ENCODE peak calls at places on chromosomes 3 and 15, in four cellular contexts. One of them, this sample, is unnamed.

GRCh38 chr3:151307131-151307530 is 9.5 kb downstream of the GPR87 start:
- DNase-seq in A549: no peak
- DNase-seq in IMR-90: no peak
- DNase-seq in HepG2: no peak
- DNase-seq in this sample: no peak

GRCh38 chr3:152835311-152836102 is 576 bp downstream of the P2RY1 start:
- DNase-seq in A549: peak
- DNase-seq in IMR-90: peak
- DNase-seq in HepG2: no peak
- DNase-seq in this sample: peak

GRCh38 chr3:165463546-165463945 is 267.4 kb upstream of the SLITRK3 start:
- DNase-seq in A549: no peak
- DNase-seq in IMR-90: peak
- DNase-seq in HepG2: no peak
- DNase-seq in this sample: no peak

GRCh38 chr3:31029756-31030155 is 135.3 kb upstream of the GADL1 start:
- DNase-seq in A549: no peak
- DNase-seq in IMR-90: no peak
- DNase-seq in HepG2: no peak
- DNase-seq in this sample: no peak

GRCh38 chr3:62100233-62100989 is 272.9 kb downstream of the FEZF2 start:
- DNase-seq in A549: no peak
- DNase-seq in IMR-90: no peak
- DNase-seq in HepG2: no peak
- DNase-seq in this sample: no peak

GRCh38 chr15:81893182-81893833 is 152.5 kb downstream of the MEX3B start:
- DNase-seq in A549: no peak
- DNase-seq in IMR-90: no peak
- DNase-seq in HepG2: no peak
- DNase-seq in this sample: no peak

GRCh38 chr15:91049378-91050127 is 27.2 kb upstream of the VPS33B start:
- DNase-seq in A549: peak
- DNase-seq in IMR-90: peak
- DNase-seq in HepG2: peak
- DNase-seq in this sample: peak

GRCh38 chr15:29131336-29132109 is 138.1 kb downstream of the NSMCE3 start:
- DNase-seq in A549: no peak
- DNase-seq in IMR-90: no peak
- DNase-seq in HepG2: no peak
- DNase-seq in this sample: no peak

GRCh38 chr3:27358372-27358771 is 10.8 kb downstream of the NEK10 start:
- DNase-seq in A549: no peak
- DNase-seq in IMR-90: no peak
- DNase-seq in HepG2: no peak
- DNase-seq in this sample: no peak

GRCh38 chr3:134320749-134321148 is 53.5 kb downstream of the AMOTL2 start:
- DNase-seq in A549: no peak
- DNase-seq in IMR-90: no peak
- DNase-seq in HepG2: no peak
- DNase-seq in this sample: no peak

GRCh38 chr3:191915717-191916116 is 454.8 kb downstream of the PYDC2 start:
- DNase-seq in A549: no peak
- DNase-seq in IMR-90: no peak
- DNase-seq in HepG2: no peak
- DNase-seq in this sample: no peak

GRCh38 chr3:24365168-24365567 is 129.5 kb downstream of the THRB start:
- DNase-seq in A549: peak
- DNase-seq in IMR-90: peak
- DNase-seq in HepG2: peak
- DNase-seq in this sample: no peak

GRCh38 chr3:135531996-135532395 is 433.5 kb upstream of the PPP2R3A start:
- DNase-seq in A549: no peak
- DNase-seq in IMR-90: no peak
- DNase-seq in HepG2: no peak
- DNase-seq in this sample: no peak

GRCh38 chr3:184641430-184641829 is 70.4 kb downstream of the MAGEF1 start:
- DNase-seq in A549: no peak
- DNase-seq in IMR-90: no peak
- DNase-seq in HepG2: no peak
- DNase-seq in this sample: no peak

GRCh38 chr3:73773228-73773627 is 148.5 kb upstream of the PDZRN3 start:
- DNase-seq in A549: no peak
- DNase-seq in IMR-90: no peak
- DNase-seq in HepG2: no peak
- DNase-seq in this sample: no peak

GRCh38 chr3:119782435-119782834 is 534 bp downstream of the NR1I2 start:
- DNase-seq in A549: no peak
- DNase-seq in IMR-90: no peak
- DNase-seq in HepG2: no peak
- DNase-seq in this sample: no peak

GRCh38 chr3:192130534-192131132 is 596.7 kb downstream of the FGF12 start:
- DNase-seq in A549: peak
- DNase-seq in IMR-90: peak
- DNase-seq in HepG2: peak
- DNase-seq in this sample: peak

GRCh38 chr15:37098468-37099320 is 1.7 kb downstream of the MEIS2 start:
- DNase-seq in A549: peak
- DNase-seq in IMR-90: peak
- DNase-seq in HepG2: no peak
- DNase-seq in this sample: peak

GRCh38 chr15:52124270-52124878 is 11.8 kb upstream of the BCL2L10 start:
- DNase-seq in A549: no peak
- DNase-seq in IMR-90: peak
- DNase-seq in HepG2: peak
- DNase-seq in this sample: no peak

GRCh38 chr3:25661694-25662455 is 2.8 kb downstream of the TOP2B start:
- DNase-seq in A549: no peak
- DNase-seq in IMR-90: peak
- DNase-seq in HepG2: no peak
- DNase-seq in this sample: no peak

GRCh38 chr3:145088917-145089316 is 1072.1 kb downstream of the PLOD2 start:
- DNase-seq in A549: no peak
- DNase-seq in IMR-90: no peak
- DNase-seq in HepG2: no peak
- DNase-seq in this sample: no peak

GRCh38 chr3:173135059-173135458 is 6.0 kb downstream of the SPATA16 start:
- DNase-seq in A549: no peak
- DNase-seq in IMR-90: no peak
- DNase-seq in HepG2: no peak
- DNase-seq in this sample: no peak

GRCh38 chr3:64224826-64225606 is at the start of gene PRICKLE2:
- DNase-seq in A549: peak
- DNase-seq in IMR-90: peak
- DNase-seq in HepG2: no peak
- DNase-seq in this sample: no peak

GRCh38 chr15:70195808-70196304 is 98.1 kb upstream of the TLE3 start:
- DNase-seq in A549: peak
- DNase-seq in IMR-90: peak
- DNase-seq in HepG2: peak
- DNase-seq in this sample: peak

GRCh38 chr3:15659254-15659975 is 57.9 kb downstream of the BTD start:
- DNase-seq in A549: no peak
- DNase-seq in IMR-90: no peak
- DNase-seq in HepG2: no peak
- DNase-seq in this sample: no peak

GRCh38 chr3:127714866-127715265 is 42.1 kb downstream of the ABTB1 start:
- DNase-seq in A549: no peak
- DNase-seq in IMR-90: no peak
- DNase-seq in HepG2: no peak
- DNase-seq in this sample: no peak

GRCh38 chr3:13266005-13266404 is 154.1 kb downstream of the NUP210 start:
- DNase-seq in A549: no peak
- DNase-seq in IMR-90: no peak
- DNase-seq in HepG2: no peak
- DNase-seq in this sample: no peak

GRCh38 chr3:184316792-184317191 is 2.4 kb downstream of the EIF4G1 start:
- DNase-seq in A549: no peak
- DNase-seq in IMR-90: no peak
- DNase-seq in HepG2: no peak
- DNase-seq in this sample: no peak

GRCh38 chr15:78075490-78076230 is 1.9 kb downstream of the TBC1D2B start:
- DNase-seq in A549: no peak
- DNase-seq in IMR-90: peak
- DNase-seq in HepG2: peak
- DNase-seq in this sample: no peak

DNA sequence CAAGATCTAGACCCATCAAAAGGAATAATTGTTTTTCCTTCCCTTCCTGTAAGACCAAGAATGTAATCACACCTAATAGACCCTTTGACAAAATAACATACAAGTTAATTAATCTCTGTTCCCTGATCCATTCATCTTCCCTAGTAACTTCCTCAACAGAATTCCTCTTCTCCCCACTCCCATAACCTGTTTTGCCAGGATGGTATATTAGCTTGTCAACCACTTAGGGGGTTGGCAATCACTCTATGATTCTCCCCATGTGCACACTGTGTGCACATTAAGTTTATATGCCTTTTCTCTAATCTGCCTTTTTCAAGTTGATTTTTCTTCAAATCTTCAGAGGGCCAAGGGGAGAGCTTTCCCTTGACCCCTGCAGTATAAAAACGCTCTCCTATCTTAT is 2.7 kb upstream of the ATP11B start:
- DNase-seq in A549: no peak
- DNase-seq in IMR-90: no peak
- DNase-seq in HepG2: no peak
- DNase-seq in this sample: no peak
- TF ChIP-seq MAZ in A549: no peak
- TF ChIP-seq MAZ in IMR-90: no peak
- TF ChIP-seq MAZ in HepG2: no peak
- TF ChIP-seq MAZ in this sample: no peak

GRCh38 chr3:52013802-52014598 is 18.3 kb upstream of the RPL29 start:
- DNase-seq in A549: no peak
- DNase-seq in IMR-90: no peak
- DNase-seq in HepG2: no peak
- DNase-seq in this sample: no peak

GRCh38 chr3:52015431-52016256 is 19.9 kb upstream of the RPL29 start:
- DNase-seq in A549: no peak
- DNase-seq in IMR-90: no peak
- DNase-seq in HepG2: no peak
- DNase-seq in this sample: no peak

GRCh38 chr3:52017467-52018065 is 21.9 kb upstream of the RPL29 start:
- DNase-seq in A549: no peak
- DNase-seq in IMR-90: no peak
- DNase-seq in HepG2: no peak
- DNase-seq in this sample: no peak

GRCh38 chr3:52012699-52013098 is 17.0 kb upstream of the RPL29 start:
- DNase-seq in A549: no peak
- DNase-seq in IMR-90: no peak
- DNase-seq in HepG2: no peak
- DNase-seq in this sample: no peak

GRCh38 chr3:52014613-52015012 is 18.9 kb upstream of the RPL29 start:
- DNase-seq in A549: no peak
- DNase-seq in IMR-90: no peak
- DNase-seq in HepG2: no peak
- DNase-seq in this sample: peak
- TF ChIP-seq MAZ in A549: no peak
- TF ChIP-seq MAZ in IMR-90: no peak
- TF ChIP-seq MAZ in HepG2: no peak
- TF ChIP-seq MAZ in this sample: peak

GRCh38 chr3:172040976-172041963 is 1.9 kb downstream of the FNDC3B start:
- DNase-seq in A549: no peak
- DNase-seq in IMR-90: peak
- DNase-seq in HepG2: no peak
- DNase-seq in this sample: no peak

GRCh38 chr3:172036541-172037215 is 2.7 kb upstream of the FNDC3B start:
- DNase-seq in A549: no peak
- DNase-seq in IMR-90: no peak
- DNase-seq in HepG2: no peak
- DNase-seq in this sample: peak

GRCh38 chr3:172040078-172040975 is 949 bp downstream of the FNDC3B start:
- DNase-seq in A549: peak
- DNase-seq in IMR-90: peak
- DNase-seq in HepG2: peak
- DNase-seq in this sample: peak

GRCh38 chr3:172039352-172040077 is at the start of gene FNDC3B:
- DNase-seq in A549: peak
- DNase-seq in IMR-90: peak
- DNase-seq in HepG2: peak
- DNase-seq in this sample: peak

GRCh38 chr3:172038823-172039222 is 555 bp upstream of the FNDC3B start:
- DNase-seq in A549: no peak
- DNase-seq in IMR-90: peak
- DNase-seq in HepG2: no peak
- DNase-seq in this sample: no peak
- TF ChIP-seq MAZ in A549: no peak
- TF ChIP-seq MAZ in IMR-90: no peak
- TF ChIP-seq MAZ in HepG2: no peak
- TF ChIP-seq MAZ in this sample: no peak

DNA sequence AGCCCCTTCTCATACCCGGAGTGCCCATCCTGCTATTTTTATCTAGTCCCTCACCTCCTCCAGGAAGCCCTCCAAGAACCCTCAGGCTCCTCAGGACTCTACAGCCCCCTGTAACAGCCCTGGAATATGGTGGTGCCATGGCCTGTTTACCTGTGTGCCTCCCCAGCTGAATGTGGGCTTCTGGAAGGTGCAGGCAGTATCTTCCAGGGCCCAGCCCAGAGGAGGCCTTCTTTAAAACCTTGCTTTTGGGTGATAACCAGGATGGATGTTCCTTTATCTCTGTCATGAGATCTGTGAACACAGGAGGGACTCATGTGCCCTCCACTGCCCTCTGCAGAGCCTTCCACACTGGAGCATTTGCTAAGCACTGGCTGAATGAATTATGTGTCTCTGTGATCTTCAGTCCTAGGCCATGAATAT is 36.7 kb upstream of the MRPS22 start:
- DNase-seq in A549: no peak
- DNase-seq in IMR-90: no peak
- DNase-seq in HepG2: no peak
- DNase-seq in this sample: no peak
- TF ChIP-seq MAZ in A549: no peak
- TF ChIP-seq MAZ in IMR-90: no peak
- TF ChIP-seq MAZ in HepG2: no peak
- TF ChIP-seq MAZ in this sample: no peak

GRCh38 chr15:88256261-88257230 is at the start of gene NTRK3:
- DNase-seq in A549: no peak
- DNase-seq in IMR-90: no peak
- DNase-seq in HepG2: no peak
- DNase-seq in this sample: no peak

GRCh38 chr15:88257311-88257901 is 867 bp upstream of the NTRK3 start:
- DNase-seq in A549: no peak
- DNase-seq in IMR-90: no peak
- DNase-seq in HepG2: no peak
- DNase-seq in this sample: no peak

GRCh38 chr15:88258021-88258641 is 1.6 kb upstream of the NTRK3 start:
- DNase-seq in A549: peak
- DNase-seq in IMR-90: no peak
- DNase-seq in HepG2: peak
- DNase-seq in this sample: peak

GRCh38 chr15:88255109-88255495 is 1.4 kb downstream of the NTRK3 start:
- DNase-seq in A549: no peak
- DNase-seq in IMR-90: no peak
- DNase-seq in HepG2: no peak
- DNase-seq in this sample: no peak

GRCh38 chr15:88255496-88256171 is 905 bp downstream of the NTRK3 start:
- DNase-seq in A549: peak
- DNase-seq in IMR-90: peak
- DNase-seq in HepG2: no peak
- DNase-seq in this sample: no peak
- TF ChIP-seq MAZ in A549: no peak
- TF ChIP-seq MAZ in IMR-90: no peak
- TF ChIP-seq MAZ in HepG2: no peak
- TF ChIP-seq MAZ in this sample: no peak

This sample was measured in K562.